ENCODE peak calls at places on chromosomes 11 and 22, in four cellular contexts. One of them, this sample, is unnamed.

GRCh38 chr11:13065200-13065787 is 56.2 kb downstream of the RASSF10 start:
- DNase-seq in GM12878: no peak
- DNase-seq in HepG2: peak
- DNase-seq in K562: no peak
- DNase-seq in this sample: no peak

GRCh38 chr22:43498856-43499253 is 87.0 kb downstream of the MPPED1 start:
- DNase-seq in K562: no peak
- DNase-seq in HepG2: no peak
- DNase-seq in GM12878: no peak
- DNase-seq in this sample: no peak

GRCh38 chr11:29448246-29448877 is 568.5 kb downstream of the KCNA4 start:
- DNase-seq in K562: no peak
- DNase-seq in GM12878: no peak
- DNase-seq in HepG2: no peak
- DNase-seq in this sample: peak

GRCh38 chr11:116906479-116906878 is 69.1 kb upstream of the APOA1 start:
- DNase-seq in K562: no peak
- DNase-seq in HepG2: no peak
- DNase-seq in GM12878: no peak
- DNase-seq in this sample: no peak

GRCh38 chr11:82229346-82229745 is 504.3 kb downstream of the FAM181B start:
- DNase-seq in HepG2: peak
- DNase-seq in K562: no peak
- DNase-seq in GM12878: no peak
- DNase-seq in this sample: no peak

GRCh38 chr11:133997556-133997955 is 40.8 kb upstream of the IGSF9B start:
- DNase-seq in HepG2: no peak
- DNase-seq in GM12878: no peak
- DNase-seq in K562: no peak
- DNase-seq in this sample: no peak

GRCh38 chr11:3986301-3986700 is 108.3 kb upstream of the RRM1 start:
- DNase-seq in HepG2: no peak
- DNase-seq in K562: no peak
- DNase-seq in GM12878: no peak
- DNase-seq in this sample: no peak

GRCh38 chr11:61514050-61514917 is 5.7 kb downstream of the LRRC10B start:
- DNase-seq in K562: no peak
- DNase-seq in HepG2: no peak
- DNase-seq in GM12878: no peak
- DNase-seq in this sample: no peak

GRCh38 chr22:30701872-30702271 is 7.2 kb downstream of the OSBP2 start:
- DNase-seq in GM12878: no peak
- DNase-seq in HepG2: no peak
- DNase-seq in K562: no peak
- DNase-seq in this sample: no peak

GRCh38 chr22:47965066-47965465 is 1202.6 kb downstream of the TBC1D22A start:
- DNase-seq in HepG2: no peak
- DNase-seq in K562: no peak
- DNase-seq in GM12878: no peak
- DNase-seq in this sample: no peak

GRCh38 chr11:125350206-125351044 is 145.6 kb downstream of the FEZ1 start:
- DNase-seq in GM12878: no peak
- DNase-seq in K562: no peak
- DNase-seq in HepG2: no peak
- DNase-seq in this sample: no peak

GRCh38 chr22:44445731-44446130 is 52.3 kb downstream of the RTL6 start:
- DNase-seq in K562: no peak
- DNase-seq in HepG2: no peak
- DNase-seq in GM12878: no peak
- DNase-seq in this sample: no peak

GRCh38 chr11:62104001-62104400 is 19.8 kb upstream of the INCENP start:
- DNase-seq in K562: no peak
- DNase-seq in HepG2: no peak
- DNase-seq in GM12878: no peak
- DNase-seq in this sample: no peak

GRCh38 chr22:40739723-40740122 is 60.4 kb downstream of the MCHR1 start:
- DNase-seq in HepG2: no peak
- DNase-seq in K562: no peak
- DNase-seq in GM12878: no peak
- DNase-seq in this sample: no peak

GRCh38 chr11:2564008-2564530 is 119.3 kb downstream of the KCNQ1 start:
- DNase-seq in GM12878: no peak
- DNase-seq in K562: no peak
- DNase-seq in HepG2: no peak
- DNase-seq in this sample: no peak

GRCh38 chr11:67298786-67299185 is 4.5 kb upstream of the SSH3 start:
- DNase-seq in GM12878: no peak
- DNase-seq in K562: no peak
- DNase-seq in HepG2: no peak
- DNase-seq in this sample: no peak

GRCh38 chr11:60761436-60762190 is 4.9 kb downstream of the MS4A15 start:
- DNase-seq in GM12878: peak
- DNase-seq in HepG2: no peak
- DNase-seq in K562: no peak
- DNase-seq in this sample: no peak

GRCh38 chr11:61961570-61962212 is 5.7 kb downstream of the FTH1 start:
- DNase-seq in GM12878: no peak
- DNase-seq in K562: no peak
- DNase-seq in HepG2: peak
- DNase-seq in this sample: peak

GRCh38 chr11:128874406-128874805 is 7.3 kb upstream of the KCNJ1 start:
- DNase-seq in GM12878: no peak
- DNase-seq in HepG2: no peak
- DNase-seq in K562: no peak
- DNase-seq in this sample: no peak

GRCh38 chr11:112776834-112777793 is 184.1 kb upstream of the NCAM1 start:
- DNase-seq in K562: peak
- DNase-seq in GM12878: no peak
- DNase-seq in HepG2: no peak
- DNase-seq in this sample: no peak

GRCh38 chr11:17686185-17686980 is 33.0 kb upstream of the MYOD1 start:
- DNase-seq in GM12878: no peak
- DNase-seq in K562: no peak
- DNase-seq in HepG2: no peak
- DNase-seq in this sample: no peak

GRCh38 chr11:109984634-109985289 is 108.4 kb upstream of the ZC3H12C start:
- DNase-seq in HepG2: no peak
- DNase-seq in K562: no peak
- DNase-seq in GM12878: peak
- DNase-seq in this sample: no peak

GRCh38 chr11:58286249-58286648 is 18.2 kb upstream of the OR10W1 start:
- DNase-seq in HepG2: peak
- DNase-seq in K562: no peak
- DNase-seq in GM12878: no peak
- DNase-seq in this sample: peak

GRCh38 chr11:41309716-41310115 is 149.7 kb downstream of the LRRC4C start:
- DNase-seq in K562: no peak
- DNase-seq in GM12878: no peak
- DNase-seq in HepG2: no peak
- DNase-seq in this sample: no peak

GRCh38 chr22:26418620-26419019 is 10.4 kb upstream of the ASPHD2 start:
- DNase-seq in HepG2: no peak
- DNase-seq in GM12878: no peak
- DNase-seq in K562: no peak
- DNase-seq in this sample: no peak

GRCh38 chr11:21785351-21785750 is 407.5 kb upstream of the ANO5 start:
- DNase-seq in HepG2: no peak
- DNase-seq in K562: no peak
- DNase-seq in GM12878: no peak
- DNase-seq in this sample: no peak
- TF ChIP-seq CHD4 in HepG2: no peak
- TF ChIP-seq CHD4 in K562: no peak
- TF ChIP-seq CHD4 in GM12878: no peak
- TF ChIP-seq CHD4 in this sample: no peak

GRCh38 chr11:111522426-111522825 is 7.8 kb downstream of the HOATZ start:
- DNase-seq in K562: no peak
- DNase-seq in GM12878: no peak
- DNase-seq in HepG2: no peak
- DNase-seq in this sample: no peak

GRCh38 chr11:111521132-111521531 is 6.6 kb downstream of the HOATZ start:
- DNase-seq in HepG2: no peak
- DNase-seq in K562: no peak
- DNase-seq in GM12878: no peak
- DNase-seq in this sample: no peak

GRCh38 chr11:111523343-111523742 is 8.8 kb downstream of the HOATZ start:
- DNase-seq in HepG2: no peak
- DNase-seq in GM12878: no peak
- DNase-seq in K562: no peak
- DNase-seq in this sample: no peak

GRCh38 chr11:111518668-111519067 is 4.1 kb downstream of the HOATZ start:
- DNase-seq in K562: no peak
- DNase-seq in GM12878: no peak
- DNase-seq in HepG2: no peak
- DNase-seq in this sample: no peak

DNA sequence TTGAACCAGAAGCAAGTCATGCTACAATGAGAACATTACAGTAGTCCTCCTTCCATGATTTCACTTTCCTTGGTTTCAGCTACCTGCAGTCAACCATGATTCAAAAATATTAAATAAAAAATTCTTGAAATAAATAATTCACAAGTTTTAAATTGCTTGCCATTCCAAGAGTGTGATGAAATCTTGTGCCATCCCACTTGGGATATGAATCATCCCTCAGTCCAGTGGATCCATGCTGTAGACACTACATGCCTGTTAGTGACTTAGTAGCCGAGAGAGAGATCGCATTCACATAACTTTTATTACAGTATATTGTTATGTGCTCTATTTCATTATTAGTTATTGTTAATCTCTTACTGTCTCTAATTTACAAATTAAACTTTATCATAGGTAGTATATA is 6.0 kb downstream of the HOATZ start:
- DNase-seq in HepG2: no peak
- DNase-seq in GM12878: no peak
- DNase-seq in K562: no peak
- DNase-seq in this sample: no peak
- TF ChIP-seq CHD4 in HepG2: no peak
- TF ChIP-seq CHD4 in GM12878: no peak
- TF ChIP-seq CHD4 in K562: no peak
- TF ChIP-seq CHD4 in this sample: no peak

GRCh38 chr22:17970205-17970708 is 54.1 kb downstream of the MICAL3 start:
- DNase-seq in HepG2: no peak
- DNase-seq in K562: peak
- DNase-seq in GM12878: no peak
- DNase-seq in this sample: no peak
- TF ChIP-seq CHD4 in HepG2: no peak
- TF ChIP-seq CHD4 in K562: no peak
- TF ChIP-seq CHD4 in GM12878: no peak
- TF ChIP-seq CHD4 in this sample: no peak

GRCh38 chr22:34160117-34160758 is 240.0 kb upstream of the LARGE1 start:
- DNase-seq in GM12878: no peak
- DNase-seq in K562: no peak
- DNase-seq in HepG2: no peak
- DNase-seq in this sample: no peak
- TF ChIP-seq CHD4 in GM12878: no peak
- TF ChIP-seq CHD4 in K562: no peak
- TF ChIP-seq CHD4 in HepG2: no peak
- TF ChIP-seq CHD4 in this sample: no peak

GRCh38 chr22:46040471-46041465 is 63.8 kb upstream of the WNT7B start:
- DNase-seq in GM12878: no peak
- DNase-seq in K562: no peak
- DNase-seq in HepG2: no peak
- DNase-seq in this sample: no peak

GRCh38 chr22:46036558-46037408 is 59.8 kb upstream of the WNT7B start:
- DNase-seq in K562: peak
- DNase-seq in GM12878: no peak
- DNase-seq in HepG2: peak
- DNase-seq in this sample: peak

GRCh38 chr22:46038174-46038487 is 61.2 kb upstream of the WNT7B start:
- DNase-seq in K562: no peak
- DNase-seq in GM12878: no peak
- DNase-seq in HepG2: no peak
- DNase-seq in this sample: no peak

GRCh38 chr22:46039531-46039930 is 62.6 kb upstream of the WNT7B start:
- DNase-seq in GM12878: no peak
- DNase-seq in K562: no peak
- DNase-seq in HepG2: no peak
- DNase-seq in this sample: no peak

DNA sequence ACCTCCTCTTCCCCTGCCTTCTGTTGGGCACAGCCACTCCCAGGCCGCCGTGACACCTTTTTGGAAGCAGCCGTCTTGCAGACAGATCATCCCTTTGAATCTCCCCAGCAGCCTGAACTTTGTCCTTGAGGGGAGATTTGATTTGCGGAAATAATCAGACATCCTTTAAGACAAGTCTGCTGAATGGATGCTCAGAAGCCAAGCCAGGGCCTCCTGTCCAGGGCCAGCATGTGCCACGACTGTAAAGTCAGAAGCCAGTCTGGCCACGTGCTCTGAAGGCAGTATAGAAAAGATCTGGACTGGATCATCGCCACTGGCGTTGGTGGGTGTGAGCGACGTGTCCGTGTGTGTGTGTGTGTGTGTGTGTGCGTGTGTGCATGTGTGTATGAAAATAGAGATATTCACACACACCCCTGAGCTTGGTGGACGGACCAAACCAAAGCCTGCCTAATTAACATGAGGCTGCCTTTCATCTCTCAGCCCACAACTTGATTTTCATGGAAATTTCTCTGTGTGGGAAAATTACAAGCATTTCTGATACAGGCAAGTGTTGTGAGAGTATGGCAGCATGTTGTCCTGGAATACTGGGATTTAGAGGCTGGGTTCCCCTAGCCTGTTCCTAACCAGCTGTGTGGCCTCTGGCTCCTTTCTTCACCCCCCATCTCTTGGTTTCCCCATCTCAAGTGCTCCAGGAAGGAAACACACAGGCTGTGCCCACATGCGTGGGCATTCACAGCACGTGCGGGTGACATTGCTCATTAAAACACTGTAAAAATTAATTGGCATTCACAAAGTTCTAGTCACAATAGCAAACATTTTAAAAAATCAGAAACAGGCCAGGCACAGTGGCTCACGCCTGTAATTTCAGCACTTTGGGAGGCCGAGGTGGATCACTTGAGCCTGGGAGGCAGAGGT is 61.8 kb upstream of the WNT7B start:
- DNase-seq in K562: no peak
- DNase-seq in HepG2: no peak
- DNase-seq in GM12878: no peak
- DNase-seq in this sample: no peak
- TF ChIP-seq CHD4 in K562: no peak
- TF ChIP-seq CHD4 in HepG2: no peak
- TF ChIP-seq CHD4 in GM12878: no peak
- TF ChIP-seq CHD4 in this sample: no peak

GRCh38 chr11:35029979-35030378 is 109.0 kb upstream of the CD44 start:
- DNase-seq in K562: peak
- DNase-seq in GM12878: peak
- DNase-seq in HepG2: no peak
- DNase-seq in this sample: peak

GRCh38 chr11:35031869-35032268 is 107.1 kb upstream of the CD44 start:
- DNase-seq in GM12878: no peak
- DNase-seq in HepG2: no peak
- DNase-seq in K562: no peak
- DNase-seq in this sample: no peak

GRCh38 chr11:35033011-35033410 is 106.0 kb upstream of the CD44 start:
- DNase-seq in HepG2: no peak
- DNase-seq in K562: no peak
- DNase-seq in GM12878: no peak
- DNase-seq in this sample: no peak

GRCh38 chr11:35034401-35034800 is 104.6 kb upstream of the CD44 start:
- DNase-seq in GM12878: no peak
- DNase-seq in K562: no peak
- DNase-seq in HepG2: no peak
- DNase-seq in this sample: no peak

GRCh38 chr11:35030716-35031213 is 108.2 kb upstream of the CD44 start:
- DNase-seq in GM12878: no peak
- DNase-seq in K562: peak
- DNase-seq in HepG2: no peak
- DNase-seq in this sample: peak
- TF ChIP-seq CHD4 in GM12878: no peak
- TF ChIP-seq CHD4 in K562: no peak
- TF ChIP-seq CHD4 in HepG2: no peak
- TF ChIP-seq CHD4 in this sample: no peak

This sample was measured in A549.